ENCODE peak calls at places on chromosomes 3 and 15, in nine cellular contexts. C is hepatic stellate cell, D is DMS79, P is ELR, Z is HCT116, Y is foreskin fibroblast, A is left ventricle myocardium inferior, U is NCI-H82, S is T-cell. O is an unnamed sample.

GRCh38 chr15:90660195-90660995 is 56.8 kb upstream of the BLM start:
- DNase-seq in Z (no peak), P (peak; percentile 96), S (peak; percentile 42), Y (peak; percentile 96), C (peak; percentile 94), A (peak; percentile 76), D (no peak), U (no peak), O (peak; percentile 85)

GRCh38 chr15:41557673-41558399 is 1.2 kb upstream of the TYRO3 start:
- DNase-seq in C (peak; percentile 78), S (peak; percentile 77), D (no peak), A (peak; percentile 65), P (peak; percentile 78), U (peak; percentile 93), Z (peak; percentile 52), Y (peak; percentile 87), O (peak; percentile 60)

GRCh38 chr3:106628407-106628806 is 748.8 kb upstream of the CCDC54 start:
- DNase-seq in Z (no peak), U (no peak), S (no peak), A (no peak), D (no peak), Y (peak; percentile 84), P (peak; percentile 78), C (no peak), O (no peak)

GRCh38 chr15:42149493-42150245 is 6.8 kb downstream of the PLA2G4F start:
- DNase-seq in Y (no peak), D (no peak), A (no peak), S (no peak), C (no peak), P (no peak), Z (no peak), U (no peak), O (no peak)

GRCh38 chr15:65249641-65250040 is 37.0 kb downstream of the PARP16 start:
- DNase-seq in C (no peak), D (no peak), A (no peak), Z (no peak), P (no peak), U (no peak), S (peak; percentile 16), Y (no peak), O (no peak)

GRCh38 chr3:126261037-126261436 is 80.7 kb upstream of the ALDH1L1 start:
- DNase-seq in P (peak; percentile 30), A (peak; percentile 73), Y (peak; percentile 86), D (no peak), Z (no peak), U (peak; percentile 24), S (no peak), C (peak; percentile 51), O (no peak)

GRCh38 chr3:148136816-148137215 is 560.9 kb upstream of the AGTR1 start:
- DNase-seq in D (no peak), A (no peak), C (no peak), Z (no peak), Y (peak; percentile 14), P (no peak), S (no peak), U (no peak), O (no peak)

GRCh38 chr3:172601066-172601832 is 78.0 kb upstream of the TNFSF10 start:
- DNase-seq in A (no peak), P (no peak), U (no peak), C (no peak), Z (no peak), S (no peak), Y (no peak), D (no peak), O (no peak)

GRCh38 chr15:77657629-77658238 is 25.0 kb upstream of the LINGO1 start:
- DNase-seq in D (no peak), U (peak; percentile 28), Z (no peak), C (no peak), P (no peak), Y (no peak), A (no peak), S (no peak), O (no peak)

O was measured in PC-9.